ENCODE peak calls at places on chromosomes 6 and 20, in six cellular contexts. One of them, this sample, is unnamed.

GRCh38 chr6:135358251-135358821 is 139.2 kb downstream of the AHI1 start:
- DNase-seq in activated CD4-positive, alpha-beta memory T cell treated with anti-CD3 and anti-CD28 coated beads, Interleukin-2, amount 10 ng/mL, durations not matched to agents 7 days and 5 days: no peak
- DNase-seq in GDM1: no peak
- DNase-seq in astrocyte: peak; percentile 96
- DNase-seq in iPS DF 19.7: no peak
- DNase-seq in stimulated activated CD8-positive, alpha-beta memory T cell treated with anti-CD3 and anti-CD28 coated beads, Interleukin-12 subunit alpha, Interleukin-12 subunit beta, amount 100 ng/mL, for 1 hour: no peak
- DNase-seq in this sample: peak; percentile 77

GRCh38 chr20:37680420-37680819 is 13.4 kb upstream of the CTNNBL1 start:
- DNase-seq in activated CD4-positive, alpha-beta memory T cell treated with anti-CD3 and anti-CD28 coated beads, Interleukin-2, amount 10 ng/mL, durations not matched to agents 7 days and 5 days: no peak
- DNase-seq in GDM1: no peak
- DNase-seq in astrocyte: no peak
- DNase-seq in iPS DF 19.7: no peak
- DNase-seq in stimulated activated CD8-positive, alpha-beta memory T cell treated with anti-CD3 and anti-CD28 coated beads, Interleukin-12 subunit alpha, Interleukin-12 subunit beta, amount 100 ng/mL, for 1 hour: no peak
- DNase-seq in this sample: peak; percentile 15

GRCh38 chr20:63140683-63141433 is 75.1 kb downstream of the YTHDF1 start:
- DNase-seq in activated CD4-positive, alpha-beta memory T cell treated with anti-CD3 and anti-CD28 coated beads, Interleukin-2, amount 10 ng/mL, durations not matched to agents 7 days and 5 days: no peak
- DNase-seq in GDM1: no peak
- DNase-seq in astrocyte: no peak
- DNase-seq in iPS DF 19.7: no peak
- DNase-seq in stimulated activated CD8-positive, alpha-beta memory T cell treated with anti-CD3 and anti-CD28 coated beads, Interleukin-12 subunit alpha, Interleukin-12 subunit beta, amount 100 ng/mL, for 1 hour: no peak
- DNase-seq in this sample: no peak

GRCh38 chr20:51493346-51493791 is 49.1 kb downstream of the NFATC2 start:
- DNase-seq in activated CD4-positive, alpha-beta memory T cell treated with anti-CD3 and anti-CD28 coated beads, Interleukin-2, amount 10 ng/mL, durations not matched to agents 7 days and 5 days: no peak
- DNase-seq in GDM1: no peak
- DNase-seq in astrocyte: no peak
- DNase-seq in iPS DF 19.7: no peak
- DNase-seq in stimulated activated CD8-positive, alpha-beta memory T cell treated with anti-CD3 and anti-CD28 coated beads, Interleukin-12 subunit alpha, Interleukin-12 subunit beta, amount 100 ng/mL, for 1 hour: no peak
- DNase-seq in this sample: no peak

GRCh38 chr6:22248513-22249308 is 48.1 kb downstream of the PRL start:
- DNase-seq in activated CD4-positive, alpha-beta memory T cell treated with anti-CD3 and anti-CD28 coated beads, Interleukin-2, amount 10 ng/mL, durations not matched to agents 7 days and 5 days: no peak
- DNase-seq in GDM1: no peak
- DNase-seq in astrocyte: peak; percentile 81
- DNase-seq in iPS DF 19.7: no peak
- DNase-seq in stimulated activated CD8-positive, alpha-beta memory T cell treated with anti-CD3 and anti-CD28 coated beads, Interleukin-12 subunit alpha, Interleukin-12 subunit beta, amount 100 ng/mL, for 1 hour: no peak
- DNase-seq in this sample: peak; percentile 91

GRCh38 chr20:63574829-63575720 is 1.0 kb upstream of the HELZ2 start:
- DNase-seq in activated CD4-positive, alpha-beta memory T cell treated with anti-CD3 and anti-CD28 coated beads, Interleukin-2, amount 10 ng/mL, durations not matched to agents 7 days and 5 days: no peak
- DNase-seq in GDM1: no peak
- DNase-seq in astrocyte: no peak
- DNase-seq in iPS DF 19.7: no peak
- DNase-seq in stimulated activated CD8-positive, alpha-beta memory T cell treated with anti-CD3 and anti-CD28 coated beads, Interleukin-12 subunit alpha, Interleukin-12 subunit beta, amount 100 ng/mL, for 1 hour: no peak
- DNase-seq in this sample: no peak

GRCh38 chr20:25676164-25676809 is 20.4 kb downstream of the ZNF337 start:
- DNase-seq in activated CD4-positive, alpha-beta memory T cell treated with anti-CD3 and anti-CD28 coated beads, Interleukin-2, amount 10 ng/mL, durations not matched to agents 7 days and 5 days: no peak
- DNase-seq in GDM1: no peak
- DNase-seq in astrocyte: peak; percentile 73
- DNase-seq in iPS DF 19.7: no peak
- DNase-seq in stimulated activated CD8-positive, alpha-beta memory T cell treated with anti-CD3 and anti-CD28 coated beads, Interleukin-12 subunit alpha, Interleukin-12 subunit beta, amount 100 ng/mL, for 1 hour: no peak
- DNase-seq in this sample: peak; percentile 46

GRCh38 chr6:17656644-17657043 is 50.1 kb downstream of the NUP153 start:
- DNase-seq in activated CD4-positive, alpha-beta memory T cell treated with anti-CD3 and anti-CD28 coated beads, Interleukin-2, amount 10 ng/mL, durations not matched to agents 7 days and 5 days: no peak
- DNase-seq in GDM1: no peak
- DNase-seq in astrocyte: peak; percentile 3
- DNase-seq in iPS DF 19.7: no peak
- DNase-seq in stimulated activated CD8-positive, alpha-beta memory T cell treated with anti-CD3 and anti-CD28 coated beads, Interleukin-12 subunit alpha, Interleukin-12 subunit beta, amount 100 ng/mL, for 1 hour: no peak
- DNase-seq in this sample: no peak

GRCh38 chr6:139883776-139884175 is 509.3 kb upstream of the CITED2 start:
- DNase-seq in activated CD4-positive, alpha-beta memory T cell treated with anti-CD3 and anti-CD28 coated beads, Interleukin-2, amount 10 ng/mL, durations not matched to agents 7 days and 5 days: no peak
- DNase-seq in GDM1: no peak
- DNase-seq in astrocyte: peak; percentile 37
- DNase-seq in iPS DF 19.7: no peak
- DNase-seq in stimulated activated CD8-positive, alpha-beta memory T cell treated with anti-CD3 and anti-CD28 coated beads, Interleukin-12 subunit alpha, Interleukin-12 subunit beta, amount 100 ng/mL, for 1 hour: no peak
- DNase-seq in this sample: no peak

GRCh38 chr6:30647039-30647801 is at the start of gene C6orf136:
- DNase-seq in activated CD4-positive, alpha-beta memory T cell treated with anti-CD3 and anti-CD28 coated beads, Interleukin-2, amount 10 ng/mL, durations not matched to agents 7 days and 5 days: peak; percentile 94
- DNase-seq in GDM1: peak; percentile 89
- DNase-seq in astrocyte: peak; percentile 70
- DNase-seq in iPS DF 19.7: peak; percentile 67
- DNase-seq in stimulated activated CD8-positive, alpha-beta memory T cell treated with anti-CD3 and anti-CD28 coated beads, Interleukin-12 subunit alpha, Interleukin-12 subunit beta, amount 100 ng/mL, for 1 hour: peak; percentile 46
- DNase-seq in this sample: peak; percentile 37

This sample was measured in brain microvascular endothelial cell.